ENCODE peak calls at places on chromosome 20, in seven cellular contexts. W, Z, I, P, K, X and M are unnamed samples.
A peak's percentile ranks its signal among the peaks of the same experiment; 100 is the strongest.

GRCh38 chr20:39289316-39289715 is 327.2 kb downstream of the DHX35 start:
- DNase-seq in W (no peak), Z (no peak), I (no peak), P (no peak), K (no peak), X (no peak), M (no peak)

GRCh38 chr20:50690979-50691584 is at the start of gene RIPOR3:
- DNase-seq in W (peak; percentile 43), Z (peak; percentile 7), I (no peak), P (no peak), K (no peak), X (peak; percentile 45), M (peak; percentile 23)

GRCh38 chr20:43914697-43915208 is at the start of gene TOX2:
- DNase-seq in W (peak; percentile 82), Z (peak; percentile 30), I (peak; percentile 25), P (no peak), K (peak; percentile 7), X (peak; percentile 63), M (peak; percentile 16)

GRCh38 chr20:6418732-6419131 is 295.9 kb upstream of the FERMT1 start:
- DNase-seq in W (no peak), Z (no peak), I (no peak), P (no peak), K (no peak), X (no peak), M (peak; percentile 44)

GRCh38 chr20:10672579-10673127 is 1.1 kb downstream of the JAG1 start:
- DNase-seq in W (peak; percentile 46), Z (peak; percentile 37), I (peak; percentile 6), P (no peak), K (peak; percentile 61), X (peak; percentile 70), M (peak; percentile 73)

GRCh38 chr20:60407938-60408337 is 449.7 kb downstream of the CDH26 start:
- DNase-seq in W (no peak), Z (no peak), I (no peak), P (no peak), K (no peak), X (no peak), M (no peak)

GRCh38 chr20:44720994-44721784 is 6.0 kb downstream of the CCN5 start:
- DNase-seq in W (peak; percentile 51), Z (peak; percentile 85), I (no peak), P (peak; percentile 37), K (no peak), X (peak; percentile 90), M (no peak)

GRCh38 chr20:33348136-33348937 is 53.0 kb downstream of the CDK5RAP1 start:
- DNase-seq in W (no peak), Z (no peak), I (no peak), P (no peak), K (no peak), X (no peak), M (no peak)

GRCh38 chr20:1861347-1861987 is 33.7 kb upstream of the SIRPA start:
- DNase-seq in W (peak; percentile 82), Z (no peak), I (no peak), P (no peak), K (no peak), X (no peak), M (no peak)

GRCh38 chr20:19881080-19881840 is 123.2 kb downstream of the RIN2 start:
- DNase-seq in W (no peak), Z (no peak), I (no peak), P (no peak), K (no peak), X (no peak), M (no peak)

GRCh38 chr20:41004561-41005360 is 23.9 kb upstream of the TOP1 start:
- DNase-seq in W (no peak), Z (no peak), I (no peak), P (no peak), K (no peak), X (peak; percentile 20), M (peak; percentile 48)

GRCh38 chr20:4729265-4729664 is 7.6 kb downstream of the PRND start:
- DNase-seq in W (no peak), Z (no peak), I (no peak), P (no peak), K (no peak), X (no peak), M (no peak)

GRCh38 chr20:56885521-56885920 is 256.4 kb downstream of the TFAP2C start:
- DNase-seq in W (no peak), Z (no peak), I (no peak), P (no peak), K (no peak), X (no peak), M (no peak)

GRCh38 chr20:35021063-35021462 is 65.4 kb downstream of the MYH7B start:
- DNase-seq in W (no peak), Z (no peak), I (no peak), P (no peak), K (no peak), X (no peak), M (no peak)

GRCh38 chr20:21167261-21167660 is 41.4 kb downstream of the KIZ start:
- DNase-seq in W (no peak), Z (no peak), I (no peak), P (no peak), K (no peak), X (no peak), M (no peak)

GRCh38 chr20:36847009-36847709 is 28.8 kb upstream of the TLDC2 start:
- DNase-seq in W (peak; percentile 77), Z (peak; percentile 92), I (no peak), P (no peak), K (peak; percentile 44), X (peak; percentile 89), M (peak; percentile 83)

GRCh38 chr20:6213311-6213710 is 90.5 kb upstream of the FERMT1 start:
- DNase-seq in W (no peak), Z (no peak), I (no peak), P (no peak), K (no peak), X (no peak), M (no peak)

GRCh38 chr20:24050119-24050518 is 61.5 kb upstream of the GGTLC1 start:
- DNase-seq in W (no peak), Z (no peak), I (no peak), P (no peak), K (no peak), X (no peak), M (no peak)

GRCh38 chr20:49228676-49229075 is 9.5 kb downstream of the DDX27 start:
- DNase-seq in W (no peak), Z (no peak), I (no peak), P (no peak), K (no peak), X (no peak), M (peak; percentile 19)